ENCODE peak calls at places on chromosomes 7 and 10, in six cellular contexts. E is NCI-H748 treated with DMSO at 0.1 percent for 48 hours, P is activated B cell treated with CpG ODN at 0.5 μM for 24 hours, D is HTR-8/SVneo, K is WERI-Rb-1, X is AG10803. J is an unnamed sample.

GRCh38 chr10:95262763-95263518 is 27.9 kb downstream of the PDLIM1 start:
- DNase-seq in E (no peak), P (no peak), X (no peak), D (no peak), K (no peak), J (no peak)

GRCh38 chr7:46179211-46179610 is 258.1 kb upstream of the IGFBP3 start:
- DNase-seq in X (peak; percentile 77), D (no peak), P (no peak), K (no peak), E (no peak), J (no peak)

GRCh38 chr10:129844191-129844590 is 119.9 kb downstream of the EBF3 start:
- DNase-seq in X (no peak), D (no peak), E (no peak), P (no peak), K (peak; percentile 75), J (no peak)

GRCh38 chr10:124048371-124049290 is 44.8 kb downstream of the CHST15 start:
- DNase-seq in D (no peak), P (no peak), K (no peak), X (no peak), E (no peak), J (peak; percentile 65)

GRCh38 chr7:57364933-57365710 is 84.9 kb upstream of the ZNF716 start:
- DNase-seq in X (no peak), E (no peak), D (no peak), P (no peak), K (no peak), J (no peak)

GRCh38 chr10:79356104-79356503 is 8.8 kb downstream of the PPIF start:
- DNase-seq in P (no peak), X (no peak), K (peak; percentile 2), E (no peak), D (no peak), J (no peak)

GRCh38 chr7:107560898-107561516 is 2.7 kb downstream of the COG5 start:
- DNase-seq in D (no peak), X (no peak), E (no peak), K (no peak), P (no peak), J (no peak)

GRCh38 chr10:34031410-34031809 is 696.9 kb upstream of the NRP1 start:
- DNase-seq in P (no peak), K (no peak), E (no peak), X (peak; percentile 92), D (no peak), J (peak; percentile 84)

GRCh38 chr7:33776791-33777190 is 128.5 kb upstream of the BMPER start:
- DNase-seq in P (no peak), E (no peak), K (no peak), D (no peak), X (peak; percentile 38), J (peak; percentile 18)

GRCh38 chr7:148975896-148976295 is 52.4 kb downstream of the PDIA4 start:
- DNase-seq in P (no peak), X (no peak), K (no peak), D (no peak), E (no peak), J (no peak)

GRCh38 chr10:26389533-26389932 is 48.6 kb upstream of the APBB1IP start:
- DNase-seq in E (no peak), X (no peak), P (no peak), K (no peak), D (no peak), J (no peak)

GRCh38 chr10:94279835-94280709 is 82.7 kb downstream of the NOC3L start:
- DNase-seq in P (peak; percentile 49), D (peak; percentile 57), K (peak; percentile 64), E (peak; percentile 2), X (peak; percentile 63), J (peak; percentile 37)

GRCh38 chr7:87128883-87129282 is 23.4 kb upstream of the DMTF1 start:
- DNase-seq in X (no peak), K (peak; percentile 13), E (no peak), P (no peak), D (no peak), J (no peak)

GRCh38 chr7:36711256-36711655 is 13.0 kb downstream of the AOAH start:
- DNase-seq in E (no peak), D (no peak), P (no peak), X (no peak), K (no peak), J (no peak)

GRCh38 chr7:102146989-102147388 is 139.7 kb upstream of the SH2B2 start:
- DNase-seq in X (no peak), D (no peak), K (no peak), P (no peak), E (no peak), J (peak; percentile 5)

GRCh38 chr10:44083719-44084400 is 301.0 kb downstream of the CXCL12 start:
- DNase-seq in P (no peak), D (no peak), E (no peak), K (no peak), X (no peak), J (no peak)

GRCh38 chr10:28679941-28680752 is 2.8 kb downstream of the BAMBI start:
- DNase-seq in X (no peak), D (no peak), E (no peak), P (no peak), K (no peak), J (no peak)

GRCh38 chr7:131957338-131958025 is 401.1 kb upstream of the PODXL start:
- DNase-seq in X (no peak), E (no peak), P (no peak), D (no peak), K (no peak), J (no peak)

GRCh38 chr10:65294329-65294728 is 1631.5 kb upstream of the LRRTM3 start:
- DNase-seq in P (no peak), X (peak; percentile 29), D (peak; percentile 8), E (no peak), K (no peak), J (no peak)

GRCh38 chr7:2068693-2069471 is 163.9 kb downstream of the MAD1L1 start:
- DNase-seq in P (no peak), D (no peak), K (no peak), E (no peak), X (no peak), J (no peak)

GRCh38 chr10:4301296-4301695 is 516.3 kb upstream of the KLF6 start:
- DNase-seq in K (no peak), P (no peak), E (no peak), X (peak; percentile 3), D (no peak), J (no peak)

GRCh38 chr7:41292457-41292856 is 410.4 kb downstream of the INHBA start:
- DNase-seq in E (no peak), X (no peak), K (no peak), P (no peak), D (no peak), J (no peak)

GRCh38 chr10:129968937-129969527 is 5.0 kb upstream of the EBF3 start:
- DNase-seq in X (peak; percentile 50), P (no peak), D (no peak), E (peak; percentile 41), K (peak; percentile 85), J (no peak)

GRCh38 chr7:156751319-156751718 is 110.7 kb downstream of the RNF32 start:
- DNase-seq in X (peak; percentile 78), D (no peak), E (no peak), K (no peak), P (no peak), J (peak; percentile 47)

GRCh38 chr10:132634241-132634946 is 96.8 kb downstream of the INPP5A start:
- DNase-seq in K (no peak), P (no peak), E (no peak), D (no peak), X (no peak), J (no peak)

GRCh38 chr7:29194206-29194593 is 375 bp upstream of the CHN2 start:
- DNase-seq in P (no peak), K (peak; percentile 45), D (no peak), E (no peak), X (no peak), J (no peak)

GRCh38 chr7:135414850-135415439 is 95.0 kb downstream of the CNOT4 start:
- DNase-seq in D (peak; percentile 7), X (peak; percentile 66), K (peak; percentile 56), P (no peak), E (peak; percentile 60), J (peak; percentile 59)

GRCh38 chr10:28685717-28686116 is 8.4 kb downstream of the BAMBI start:
- DNase-seq in D (no peak), E (no peak), K (no peak), P (no peak), X (no peak), J (no peak)

GRCh38 chr10:73017955-73018480 is 63.4 kb upstream of the PLA2G12B start:
- DNase-seq in P (no peak), E (no peak), D (no peak), K (peak; percentile 39), X (peak; percentile 44), J (no peak)

GRCh38 chr7:4768597-4769569 is 6.5 kb upstream of the AP5Z1 start:
- DNase-seq in P (no peak), E (no peak), X (no peak), K (no peak), D (no peak), J (no peak)

GRCh38 chr10:14244147-14244546 is 86.6 kb downstream of the FRMD4A start:
- DNase-seq in E (no peak), P (no peak), D (no peak), X (no peak), K (peak; percentile 32), J (no peak)

GRCh38 chr10:12533151-12533550 is 183.8 kb downstream of the CAMK1D start:
- DNase-seq in K (no peak), P (no peak), X (no peak), D (no peak), E (peak; percentile 89), J (no peak)

GRCh38 chr7:40098810-40099209 is 35.6 kb downstream of the MPLKIP start:
- DNase-seq in K (no peak), P (no peak), D (no peak), X (no peak), E (no peak), J (no peak)

GRCh38 chr7:153422291-153423189 is 629.7 kb upstream of the DPP6 start:
- DNase-seq in K (no peak), D (no peak), E (no peak), X (no peak), P (no peak), J (no peak)